ENCODE peak calls at places on chromosome 3, in five cellular contexts. B, A, J, T and C are unnamed samples.

GRCh38 chr3:148214695-148215094 is 483.0 kb upstream of the AGTR1 start:
- DNase-seq in A (no peak), J (no peak), B (no peak), T (no peak), C (no peak)

GRCh38 chr3:147397155-147397888 is 9.0 kb downstream of the ZIC4 start:
- DNase-seq in A (no peak), T (no peak), J (no peak), B (no peak), C (no peak)

GRCh38 chr3:63847718-63848450 is 15.7 kb downstream of the THOC7 start:
- DNase-seq in A (no peak), B (no peak), J (no peak), T (no peak), C (no peak)

GRCh38 chr3:168996622-168997021 is 666.9 kb downstream of the MECOM start:
- DNase-seq in T (peak; percentile 36), B (no peak), A (no peak), J (no peak), C (no peak)

GRCh38 chr3:149207475-149207874 is 14.2 kb downstream of the CP start:
- DNase-seq in J (no peak), T (no peak), B (no peak), A (no peak), C (no peak)

GRCh38 chr3:32009957-32010356 is 28.4 kb downstream of the ZNF860 start:
- DNase-seq in T (no peak), J (no peak), B (no peak), A (no peak), C (no peak)

GRCh38 chr3:185986201-185986600 is 48.4 kb upstream of the TRA2B start:
- DNase-seq in T (no peak), B (no peak), A (no peak), J (no peak), C (no peak)

GRCh38 chr3:17640466-17640865 is 102.0 kb downstream of the TBC1D5 start:
- DNase-seq in T (peak; percentile 55), B (peak; percentile 26), A (no peak), J (no peak), C (no peak)

GRCh38 chr3:118628704-118629341 is 405.8 kb downstream of the IGSF11 start:
- DNase-seq in J (no peak), T (peak; percentile 62), B (peak; percentile 51), A (no peak), C (no peak)

GRCh38 chr3:4174760-4175159 is 128.4 kb upstream of the SETMAR start:
- DNase-seq in T (no peak), A (no peak), B (no peak), J (no peak), C (no peak)

GRCh38 chr3:73461582-73461981 is 163.2 kb downstream of the PDZRN3 start:
- DNase-seq in J (no peak), A (no peak), T (peak; percentile 69), B (no peak), C (no peak)

GRCh38 chr3:107367353-107367752 is 9.9 kb upstream of the CCDC54 start:
- DNase-seq in J (no peak), T (peak; percentile 76), A (no peak), B (no peak), C (no peak)

GRCh38 chr3:173584093-173584833 is 186.7 kb downstream of the NLGN1 start:
- DNase-seq in T (peak; percentile 55), J (no peak), A (no peak), B (peak; percentile 84), C (no peak)
- H3K4me3 ChIP-seq in T (peak overlapping the region; percentile 65), J (peak overlapping the region; percentile 43), A (no peak overlapping the region), B (peak overlapping the region; percentile 62), C (no peak overlapping the region)

GRCh38 chr3:15330031-15330596 is 2.3 kb downstream of the SH3BP5 start:
- DNase-seq in B (peak; percentile 71), A (no peak), T (peak; percentile 91), J (no peak), C (no peak)
- H3K4me3 ChIP-seq in B (no peak overlapping the region), A (no peak overlapping the region), T (peak overlapping the region; percentile 97), J (peak overlapping the region; percentile 99), C (peak overlapping the region; percentile 96)

GRCh38 chr3:194736896-194737600 is 51.4 kb downstream of the FAM43A start:
- DNase-seq in A (no peak), B (no peak), T (no peak), J (no peak), C (peak; percentile 49)
- H3K4me3 ChIP-seq in A (no peak overlapping the region), B (no peak overlapping the region), T (no peak overlapping the region), J (no peak overlapping the region), C (no peak overlapping the region)

GRCh38 chr3:183698760-183699159 is 1.2 kb downstream of the YEATS2 start:
- DNase-seq in J (no peak), T (peak; percentile 49), A (no peak), B (peak; percentile 41), C (no peak)

GRCh38 chr3:183697610-183698317 is at the start of gene YEATS2:
- DNase-seq in B (peak; percentile 66), A (peak; percentile 59), T (peak; percentile 39), J (peak; percentile 74), C (peak; percentile 80)

GRCh38 chr3:183695569-183696364 is 1.8 kb upstream of the YEATS2 start:
- DNase-seq in A (no peak), T (no peak), B (no peak), J (no peak), C (no peak)

GRCh38 chr3:183698318-183698731 is 728 bp downstream of the YEATS2 start:
- DNase-seq in B (peak; percentile 52), T (peak; percentile 50), A (peak; percentile 3), J (no peak), C (peak; percentile 57)

DNA sequence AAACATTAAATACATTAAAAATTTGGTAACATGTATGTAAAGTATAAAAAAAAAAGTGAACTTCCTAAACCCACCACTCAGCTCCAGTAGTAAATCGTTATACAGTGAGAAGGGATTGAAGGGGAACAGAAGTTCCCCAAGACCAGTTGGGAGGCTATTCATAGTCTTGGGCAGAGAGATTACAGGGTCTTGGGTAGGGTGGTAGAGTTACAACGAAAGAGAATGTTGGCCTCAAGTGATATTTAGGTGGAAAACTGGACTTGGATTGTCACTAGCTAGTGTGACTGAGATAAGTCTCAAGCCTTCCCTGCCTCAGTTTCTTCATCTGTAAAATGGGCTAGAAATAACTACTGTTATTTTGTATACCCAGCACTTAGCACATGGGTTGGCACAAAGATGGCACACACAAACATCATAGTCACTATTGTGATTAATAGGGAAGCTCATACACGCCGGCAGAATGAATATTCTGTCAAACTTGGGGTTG is 431 bp upstream of the YEATS2 start:
- DNase-seq in A (no peak), T (no peak), B (no peak), J (no peak), C (no peak)
- H3K4me3 ChIP-seq in A (peak overlapping the region; percentile 64), T (peak overlapping the region; percentile 89), B (peak overlapping the region; percentile 86), J (peak overlapping the region; percentile 99), C (peak overlapping the region; percentile 99)

GRCh38 chr3:177557561-177557960 is 360.3 kb upstream of the TBL1XR1 start:
- DNase-seq in T (no peak), B (no peak), J (no peak), A (no peak), C (no peak)

GRCh38 chr3:177552051-177552450 is 354.8 kb upstream of the TBL1XR1 start:
- DNase-seq in T (no peak), J (no peak), A (no peak), B (no peak), C (no peak)

GRCh38 chr3:177553012-177553411 is 355.7 kb upstream of the TBL1XR1 start:
- DNase-seq in J (no peak), B (no peak), T (no peak), A (no peak), C (no peak)

GRCh38 chr3:177553586-177553985 is 356.3 kb upstream of the TBL1XR1 start:
- DNase-seq in J (no peak), T (no peak), A (no peak), B (no peak), C (no peak)

DNA sequence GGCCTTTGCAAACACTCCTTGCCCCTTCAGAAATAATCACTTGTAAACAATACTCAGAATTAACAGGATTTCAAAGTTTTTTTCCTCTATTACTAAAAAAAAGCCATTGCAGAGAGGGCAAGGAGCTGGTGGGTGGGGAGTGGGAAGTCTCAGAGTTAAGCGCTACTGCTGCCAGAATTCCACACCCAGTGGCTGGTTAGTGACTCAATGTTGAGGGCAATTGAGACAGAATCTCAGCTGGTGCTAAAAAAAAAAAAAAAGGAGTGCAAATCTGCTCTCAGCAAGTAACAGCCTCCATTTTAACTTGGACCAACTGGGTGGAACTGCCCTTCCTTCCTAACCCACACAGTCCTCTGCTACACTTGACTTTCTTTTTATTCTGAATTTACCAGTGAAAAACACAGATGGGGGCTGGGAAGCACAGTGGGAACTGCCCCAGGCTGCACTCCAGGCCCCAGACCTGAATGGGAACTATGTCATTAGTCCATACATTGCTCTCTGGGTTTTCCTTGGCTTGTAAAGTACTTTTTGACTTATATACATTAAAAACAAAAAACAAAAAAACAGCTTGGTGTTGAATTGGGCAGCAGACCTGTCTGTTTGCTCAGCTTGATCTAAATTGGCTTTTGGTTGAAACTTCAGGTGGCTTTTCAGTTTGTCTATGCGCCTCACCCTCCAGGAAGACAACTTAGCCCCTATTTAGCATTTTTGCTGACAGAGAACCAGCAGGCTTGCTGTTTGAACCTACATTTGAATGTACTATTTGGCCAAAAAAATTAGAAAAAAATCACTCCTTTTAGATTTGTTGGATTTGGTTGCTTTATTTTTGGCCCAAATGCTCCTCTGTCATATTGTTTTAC is 357.8 kb upstream of the TBL1XR1 start:
- DNase-seq in A (no peak), T (peak; percentile 86), B (no peak), J (no peak), C (no peak)
- H3K4me3 ChIP-seq in A (no peak overlapping the region), T (no peak overlapping the region), B (no peak overlapping the region), J (no peak overlapping the region), C (no peak overlapping the region)

GRCh38 chr3:141660598-141660947 is 77.5 kb upstream of the RNF7 start:
- DNase-seq in B (no peak), J (no peak), T (no peak), A (no peak), C (no peak)
- H3K4me3 ChIP-seq in B (peak overlapping the region; percentile 35), J (peak overlapping the region; percentile 63), T (peak overlapping the region; percentile 71), A (no peak overlapping the region), C (peak overlapping the region; percentile 55)

DNA sequence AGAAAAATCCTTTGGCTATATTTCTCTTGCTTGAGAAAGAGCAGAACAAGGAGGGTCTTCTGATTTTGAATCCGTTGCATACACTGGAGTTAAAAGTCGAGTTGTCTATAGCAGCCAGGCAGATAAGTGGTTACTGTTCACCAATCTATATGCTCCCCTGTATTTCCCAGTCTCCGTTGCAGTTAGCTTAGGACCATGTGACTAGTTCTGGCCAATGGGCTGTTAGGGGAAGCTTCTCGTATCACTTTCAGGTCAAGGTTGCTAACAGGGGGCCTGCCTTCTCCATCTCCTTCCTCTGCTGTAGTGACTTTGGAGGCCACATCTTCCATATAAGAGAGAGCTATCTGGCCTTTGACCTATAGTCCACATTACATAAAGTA is 188.5 kb upstream of the KBTBD8 start:
- DNase-seq in A (no peak), J (no peak), B (peak; percentile 10), T (no peak), C (no peak)
- H3K4me3 ChIP-seq in A (no peak overlapping the region), J (no peak overlapping the region), B (no peak overlapping the region), T (no peak overlapping the region), C (no peak overlapping the region)

GRCh38 chr3:154430014-154430413 is at the start of gene GPR149:
- DNase-seq in B (peak; percentile 1), J (no peak), A (no peak), T (no peak), C (no peak)
- H3K4me3 ChIP-seq in B (no peak within 1 kb of the TSS), J (peak within 1 kb of the TSS; percentile 32), A (no peak within 1 kb of the TSS), T (no peak within 1 kb of the TSS), C (no peak within 1 kb of the TSS)